ENCODE peak calls at places on chromosomes 6 and 20, in four cellular contexts. C, N, W and R are unnamed samples.

GRCh38 chr6:30769088-30769852 is 24.9 kb upstream of the IER3 start:
- DNase-seq in C (peak; percentile 86), N (peak; percentile 98), W (peak; percentile 65), R (peak; percentile 83)

GRCh38 chr6:134145786-134146185 is 93.4 kb upstream of the SLC2A12 start:
- DNase-seq in C (no peak), N (peak; percentile 25), W (no peak), R (peak; percentile 51)

GRCh38 chr6:81362246-81362645 is 390.2 kb downstream of the TENT5A start:
- DNase-seq in C (peak; percentile 4), N (peak; percentile 71), W (no peak), R (peak; percentile 33)

GRCh38 chr20:43963872-43964791 is 49.5 kb downstream of the TOX2 start:
- DNase-seq in C (no peak), N (no peak), W (no peak), R (no peak)

GRCh38 chr6:31356946-31357466 is at the start of gene HLA-B:
- DNase-seq in C (peak; percentile 52), N (peak; percentile 95), W (peak; percentile 44), R (peak; percentile 49)

GRCh38 chr20:14312001-14312400 is 25.4 kb downstream of the FLRT3 start:
- DNase-seq in C (no peak), N (no peak), W (no peak), R (no peak)

GRCh38 chr20:39853664-39854063 is 835.4 kb downstream of the MAFB start:
- DNase-seq in C (peak; percentile 15), N (peak; percentile 92), W (no peak), R (peak; percentile 64)

GRCh38 chr20:3323398-3323797 is 84.1 kb downstream of the DNAAF9 start:
- DNase-seq in C (no peak), N (no peak), W (no peak), R (no peak)

GRCh38 chr20:57596998-57597939 is 23.0 kb downstream of the ZBP1 start:
- DNase-seq in C (peak; percentile 34), N (peak; percentile 44), W (peak; percentile 55), R (no peak)

GRCh38 chr6:37273697-37274096 is 15.8 kb upstream of the TMEM217 start:
- DNase-seq in C (no peak), N (no peak), W (no peak), R (no peak)

GRCh38 chr6:140871911-140872310 is 1260.8 kb upstream of the GJE1 start:
- DNase-seq in C (no peak), N (peak; percentile 57), W (no peak), R (no peak)

GRCh38 chr6:72530152-72530551 is 91.7 kb upstream of the KCNQ5 start:
- DNase-seq in C (no peak), N (no peak), W (no peak), R (no peak)